ENCODE peak calls at places on chromosome 6, in seven cellular contexts. E, J, Z, M, Q, C and V are unnamed samples.
A peak's percentile ranks its signal among the peaks of the same experiment; 100 is the strongest.

GRCh38 chr6:147207351-147207750 is 3.1 kb downstream of the STXBP5 start:
- DNase-seq in E (no peak), J (no peak), Z (no peak), M (no peak), Q (no peak), C (no peak), V (no peak)

GRCh38 chr6:39053016-39053595 is 4.5 kb downstream of the GLP1R start:
- DNase-seq in E (no peak), J (no peak), Z (no peak), M (no peak), Q (no peak), C (no peak), V (no peak)

GRCh38 chr6:141451508-141452353 is 681.0 kb upstream of the GJE1 start:
- DNase-seq in E (no peak), J (no peak), Z (peak; percentile 43), M (no peak), Q (no peak), C (no peak), V (peak; percentile 5)

GRCh38 chr6:71582820-71583219 is 294.2 kb downstream of the OGFRL1 start:
- DNase-seq in E (no peak), J (no peak), Z (no peak), M (no peak), Q (no peak), C (no peak), V (no peak)

GRCh38 chr6:105797313-105797970 is 288.7 kb upstream of the PRDM1 start:
- DNase-seq in E (no peak), J (no peak), Z (no peak), M (no peak), Q (no peak), C (no peak), V (no peak)

GRCh38 chr6:118146584-118146983 is 239.5 kb downstream of the SLC35F1 start:
- DNase-seq in E (no peak), J (no peak), Z (no peak), M (no peak), Q (no peak), C (no peak), V (no peak)

GRCh38 chr6:105691971-105692370 is 289.1 kb upstream of the PREP start:
- DNase-seq in E (no peak), J (no peak), Z (no peak), M (no peak), Q (no peak), C (no peak), V (no peak)

GRCh38 chr6:93550551-93551276 is 131.4 kb upstream of the EPHA7 start:
- DNase-seq in E (no peak), J (no peak), Z (no peak), M (no peak), Q (no peak), C (no peak), V (no peak)

GRCh38 chr6:42710316-42710715 is 12.1 kb downstream of the PRPH2 start:
- DNase-seq in E (no peak), J (no peak), Z (no peak), M (no peak), Q (no peak), C (no peak), V (no peak)

GRCh38 chr6:7108196-7108963 is 619 bp downstream of the RREB1 start:
- DNase-seq in E (no peak), J (peak; percentile 55), Z (no peak), M (peak; percentile 14), Q (no peak), C (peak; percentile 19), V (peak; percentile 64)

GRCh38 chr6:24923885-24924401 is 11.8 kb downstream of the RIPOR2 start:
- DNase-seq in E (no peak), J (no peak), Z (no peak), M (no peak), Q (no peak), C (no peak), V (no peak)

GRCh38 chr6:168493976-168494375 is 53.0 kb downstream of the SMOC2 start:
- DNase-seq in E (no peak), J (no peak), Z (no peak), M (no peak), Q (no peak), C (no peak), V (no peak)

GRCh38 chr6:149012040-149012545 is 265.3 kb downstream of the UST start:
- DNase-seq in E (no peak), J (no peak), Z (no peak), M (no peak), Q (no peak), C (no peak), V (no peak)

GRCh38 chr6:35776364-35777215 is at the start of gene CLPSL2:
- DNase-seq in E (no peak), J (no peak), Z (no peak), M (no peak), Q (peak; percentile 45), C (no peak), V (no peak)

GRCh38 chr6:150252714-150253444 is 110.0 kb downstream of the PPP1R14C start:
- DNase-seq in E (no peak), J (no peak), Z (no peak), M (no peak), Q (no peak), C (no peak), V (no peak)

GRCh38 chr6:52596371-52597028 is 19.6 kb upstream of the TRAM2 start:
- DNase-seq in E (no peak), J (no peak), Z (no peak), M (no peak), Q (no peak), C (no peak), V (no peak)

GRCh38 chr6:156828280-156828703 is 51.1 kb downstream of the ARID1B start:
- DNase-seq in E (no peak), J (no peak), Z (peak; percentile 50), M (no peak), Q (peak; percentile 31), C (no peak), V (no peak)

GRCh38 chr6:137852346-137852745 is 14.7 kb upstream of the TNFAIP3 start:
- DNase-seq in E (no peak), J (no peak), Z (no peak), M (no peak), Q (no peak), C (no peak), V (no peak)

GRCh38 chr6:113696960-113697359 is 160.2 kb upstream of the MARCKS start:
- DNase-seq in E (no peak), J (no peak), Z (no peak), M (no peak), Q (no peak), C (no peak), V (no peak)

GRCh38 chr6:37048851-37049734 is 43.6 kb downstream of the FGD2 start:
- DNase-seq in E (no peak), J (peak; percentile 76), Z (no peak), M (peak; percentile 60), Q (peak; percentile 79), C (peak; percentile 88), V (peak; percentile 83)

GRCh38 chr6:38603492-38603891 is 36.2 kb downstream of the BTBD9 start:
- DNase-seq in E (no peak), J (no peak), Z (no peak), M (no peak), Q (no peak), C (no peak), V (no peak)

GRCh38 chr6:89615882-89616281 is 22.7 kb downstream of the LYRM2 start:
- DNase-seq in E (no peak), J (no peak), Z (no peak), M (no peak), Q (no peak), C (no peak), V (no peak)

GRCh38 chr6:20631525-20631924 is 97.3 kb downstream of the CDKAL1 start:
- DNase-seq in E (peak; percentile 20), J (no peak), Z (no peak), M (no peak), Q (no peak), C (no peak), V (no peak)

GRCh38 chr6:11231564-11232176 is 798 bp downstream of the NEDD9 start:
- DNase-seq in E (no peak), J (no peak), Z (no peak), M (no peak), Q (no peak), C (no peak), V (no peak)